ENCODE peak calls at places on chromosomes 7 and 10, in six cellular contexts. U is activated naive CD4-positive, alpha-beta T cell; L is T-cell; S is GM10248; G is stimulated activated CD8-positive, alpha-beta memory T cell treated with anti-CD3 and anti-CD28 coated beads, Interleukin-7, amount 100 ng/mL, for 24 hours; J is choroid plexus epithelial cell. C is an unnamed sample.
A peak's percentile ranks its signal among the peaks of the same experiment; 100 is the strongest.

GRCh38 chr7:30927040-30927439 is 15.4 kb downstream of the AQP1 start:
- DNase-seq in U (no peak), S (no peak), G (no peak), L (no peak), J (no peak), C (no peak)

GRCh38 chr7:710161-710560 is 16.3 kb upstream of the DNAAF5 start:
- DNase-seq in J (no peak), G (no peak), U (no peak), L (no peak), S (no peak), C (no peak)

GRCh38 chr10:1022413-1022812 is 3.2 kb downstream of the IDI2 start:
- DNase-seq in J (no peak), U (no peak), L (no peak), S (no peak), G (no peak), C (no peak)

GRCh38 chr7:144019457-144019856 is 19.3 kb downstream of the OR6B1 start:
- DNase-seq in S (no peak), G (no peak), U (no peak), L (no peak), J (peak; percentile 97), C (no peak)

GRCh38 chr10:44647877-44648542 is 263.1 kb upstream of the CXCL12 start:
- DNase-seq in L (no peak), U (no peak), G (no peak), J (peak; percentile 72), S (no peak), C (peak; percentile 9)

GRCh38 chr10:43707755-43708154 is 59.1 kb upstream of the ZNF32 start:
- DNase-seq in L (no peak), G (no peak), U (no peak), S (no peak), J (peak; percentile 27), C (no peak)

GRCh38 chr10:87863102-87863943 is at the start of the genes KLLN and PTEN:
- DNase-seq in U (peak; percentile 69), S (peak; percentile 85), L (peak; percentile 69), G (peak; percentile 59), J (peak; percentile 95), C (peak; percentile 40)

GRCh38 chr10:91493313-91493712 is 83.2 kb downstream of the HECTD2 start:
- DNase-seq in J (peak; percentile 74), U (no peak), S (peak; percentile 7), L (no peak), G (no peak), C (no peak)

GRCh38 chr10:97788552-97789442 is 17.0 kb upstream of the SFRP5 start:
- DNase-seq in J (peak; percentile 13), S (no peak), U (no peak), L (no peak), G (no peak), C (no peak)

GRCh38 chr10:30538086-30538485 is 91.5 kb downstream of the LYZL2 start:
- DNase-seq in G (no peak), S (no peak), U (no peak), L (no peak), J (peak; percentile 75), C (no peak)

GRCh38 chr10:404341-404740 is 269.1 kb downstream of the ZMYND11 start:
- DNase-seq in J (peak; percentile 92), G (no peak), S (no peak), U (no peak), L (no peak), C (no peak)

GRCh38 chr10:80197972-80198591 is 7.3 kb downstream of the ANXA11 start:
- DNase-seq in S (no peak), L (no peak), J (no peak), U (no peak), G (no peak), C (no peak)